ENCODE peak calls at places on chromosomes 7 and 10, in nine cellular contexts. Z is PC-3, V is heart left ventricle, B is IMR-90, F is ascending aorta, K is transverse colon, T is endodermal cell, L is fibroblast of lung, S is ovary. W is an unnamed sample.

GRCh38 chr10:35274511-35275060 is 61.7 kb upstream of the CCNY start:
- DNase-seq in Z (no peak), V (no peak), B (no peak), F (no peak), K (no peak), T (no peak), L (no peak), S (no peak), W (no peak)

GRCh38 chr10:6929157-6929830 is 349.2 kb upstream of the PRKCQ start:
- DNase-seq in Z (no peak), V (no peak), B (no peak), F (no peak), K (no peak), T (no peak), L (no peak), S (no peak), W (no peak)

GRCh38 chr10:42973870-42974692 is 102.8 kb upstream of the RET start:
- DNase-seq in Z (no peak), V (peak; percentile 12), B (no peak), F (no peak), K (peak; percentile 4), T (peak; percentile 30), L (no peak), S (no peak), W (no peak)

GRCh38 chr7:155343150-155343549 is 45.5 kb downstream of the INSIG1 start:
- DNase-seq in Z (no peak), V (no peak), B (no peak), F (no peak), K (no peak), T (peak; percentile 39), L (no peak), S (no peak), W (no peak)

GRCh38 chr7:15801565-15801964 is 115.1 kb upstream of the MEOX2 start:
- DNase-seq in Z (no peak), V (peak; percentile 31), B (peak; percentile 49), F (no peak), K (no peak), T (no peak), L (peak; percentile 80), S (no peak), W (no peak)

GRCh38 chr7:45696476-45696875 is 122.3 kb downstream of the ADCY1 start:
- DNase-seq in Z (no peak), V (peak; percentile 2), B (no peak), F (no peak), K (no peak), T (peak; percentile 24), L (no peak), S (no peak), W (no peak)

GRCh38 chr7:69365588-69366241 is 232.6 kb upstream of the AUTS2 start:
- DNase-seq in Z (no peak), V (no peak), B (no peak), F (no peak), K (no peak), T (no peak), L (peak; percentile 66), S (no peak), W (no peak)

GRCh38 chr7:4208086-4208485 is 474.0 kb upstream of the FOXK1 start:
- DNase-seq in Z (no peak), V (no peak), B (no peak), F (no peak), K (no peak), T (no peak), L (no peak), S (no peak), W (no peak)

GRCh38 chr10:26721561-26721960 is 24.1 kb downstream of the PDSS1 start:
- DNase-seq in Z (no peak), V (no peak), B (no peak), F (no peak), K (no peak), T (no peak), L (no peak), S (no peak), W (no peak)

GRCh38 chr10:22315455-22316285 is 518 bp upstream of the COMMD3 start:
- DNase-seq in Z (peak; percentile 19), V (no peak), B (no peak), F (no peak), K (no peak), T (peak; percentile 87), L (no peak), S (no peak), W (no peak)

GRCh38 chr7:92751902-92752901 is 84.2 kb downstream of the CDK6 start:
- DNase-seq in Z (peak; percentile 88), V (no peak), B (peak; percentile 98), F (no peak), K (no peak), T (no peak), L (peak; percentile 95), S (no peak), W (peak; percentile 98)

GRCh38 chr7:146262527-146262926 is 145.9 kb downstream of the CNTNAP2 start:
- DNase-seq in Z (no peak), V (no peak), B (no peak), F (no peak), K (no peak), T (no peak), L (no peak), S (no peak), W (no peak)

GRCh38 chr7:82105463-82105862 is 335.6 kb upstream of the HGF start:
- DNase-seq in Z (peak; percentile 80), V (no peak), B (peak; percentile 91), F (no peak), K (no peak), T (no peak), L (peak; percentile 79), S (no peak), W (peak; percentile 55)

GRCh38 chr10:131998845-131999681 is 17.3 kb upstream of the BNIP3 start:
- DNase-seq in Z (no peak), V (no peak), B (no peak), F (no peak), K (no peak), T (peak; percentile 79), L (no peak), S (no peak), W (no peak)

GRCh38 chr7:94843553-94843952 is 63.8 kb upstream of the PPP1R9A start:
- DNase-seq in Z (no peak), V (no peak), B (no peak), F (no peak), K (no peak), T (no peak), L (no peak), S (no peak), W (no peak)
- H3K4me1 ChIP-seq in Z (no peaks in the 10 kb centered on the region), V (no peaks in the 10 kb centered on the region), B (no peaks in the 10 kb centered on the region), F (no peaks in the 10 kb centered on the region), K (no peaks in the 10 kb centered on the region), T (no peaks in the 10 kb centered on the region), L (no peaks in the 10 kb centered on the region), S (no peaks in the 10 kb centered on the region), W (no peaks in the 10 kb centered on the region)

GRCh38 chr10:85976267-85976793 is 390.3 kb downstream of the GRID1 start:
- DNase-seq in Z (no peak), V (no peak), B (no peak), F (no peak), K (no peak), T (peak; percentile 59), L (no peak), S (no peak), W (no peak)
- TF ChIP-seq CTCF in Z (no peak), V (no peak), B (no peak), F (no peak), K (no peak), T (peak; percentile 72), L (no peak), S (no peak), W (no peak)

DNA sequence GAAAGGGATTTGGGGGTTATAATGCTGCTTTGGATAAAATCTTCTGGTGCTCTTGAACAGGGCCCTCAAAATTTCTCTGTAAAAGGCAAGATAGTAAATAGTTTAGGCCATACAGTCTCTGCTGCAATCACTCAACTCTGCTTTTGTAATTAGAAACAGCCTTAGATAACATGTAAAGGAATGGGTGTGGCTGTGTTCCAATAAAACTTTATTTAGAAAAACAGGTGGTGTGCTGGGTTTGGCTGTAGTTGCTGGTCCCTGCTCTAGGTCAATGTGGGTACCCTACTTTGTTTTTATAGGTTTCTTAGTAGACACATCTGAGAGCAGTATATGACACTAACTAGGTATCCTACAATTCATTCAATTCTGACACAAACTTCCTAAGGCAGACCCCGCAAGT is 349.7 kb downstream of the RPS24 start:
- DNase-seq in Z (no peak), V (no peak), B (no peak), F (no peak), K (no peak), T (no peak), L (no peak), S (no peak), W (no peak)
- H3K27me3 ChIP-seq in Z (peaks cover 68% of the 10 kb centered on the region), V (no peaks in the 10 kb centered on the region), B (peaks cover 53% of the 10 kb centered on the region), F (no peaks in the 10 kb centered on the region), K (no peaks in the 10 kb centered on the region), T (no peaks in the 10 kb centered on the region), L (peaks cover 10% of the 10 kb centered on the region), S (no peaks in the 10 kb centered on the region), W (peaks cover 2% of the 10 kb centered on the region)

DNA sequence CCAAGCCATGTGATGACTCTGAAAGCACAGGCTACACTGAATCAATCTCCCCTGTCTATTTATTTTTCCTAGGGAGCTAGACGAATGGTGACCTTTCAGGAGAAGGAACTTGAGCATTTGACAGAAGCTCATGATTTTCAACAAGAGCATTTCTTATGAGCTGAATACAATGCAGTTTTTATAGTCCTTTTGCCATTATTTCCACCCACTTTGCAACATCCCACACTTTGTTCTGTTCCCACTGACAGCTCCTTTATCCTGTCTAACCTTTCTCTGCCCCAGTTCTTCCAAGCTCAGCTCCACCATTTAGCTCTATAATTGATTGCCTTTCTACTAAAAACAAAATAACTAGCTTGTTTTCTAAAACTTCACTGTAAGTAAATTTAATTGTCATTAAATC is 91.9 kb upstream of the PRSS1 start:
- DNase-seq in Z (no peak), V (no peak), B (no peak), F (no peak), K (no peak), T (no peak), L (no peak), S (no peak), W (no peak)
- H3K4me1 ChIP-seq in Z (no peaks in the 10 kb centered on the region), V (no peaks in the 10 kb centered on the region), B (no peaks in the 10 kb centered on the region), F (no peaks in the 10 kb centered on the region), K (no peaks in the 10 kb centered on the region), T (no peaks in the 10 kb centered on the region), L (no peaks in the 10 kb centered on the region), S (no peaks in the 10 kb centered on the region), W (no peaks in the 10 kb centered on the region)

DNA sequence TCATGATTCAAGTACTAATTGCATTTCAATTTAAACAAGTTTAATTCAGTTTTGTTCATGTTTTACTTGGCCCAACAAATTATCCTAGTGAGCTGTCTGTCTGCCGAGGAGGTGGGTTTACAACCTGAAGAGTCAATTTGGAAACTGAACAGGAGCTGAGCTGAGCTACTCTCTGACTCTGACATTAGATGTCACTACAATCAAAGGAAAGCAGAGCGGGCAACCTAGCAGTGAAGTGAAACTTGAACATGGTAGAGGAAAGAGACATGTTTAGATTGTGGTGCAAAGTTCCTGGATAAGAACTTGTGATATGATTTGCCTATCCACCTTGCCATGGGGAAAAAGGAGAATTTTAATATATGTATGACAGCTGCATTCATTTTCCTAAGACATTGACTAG is 9.6 kb upstream of the AGR3 start:
- DNase-seq in Z (peak; percentile 85), V (no peak), B (peak; percentile 72), F (no peak), K (peak; percentile 23), T (peak; percentile 66), L (peak; percentile 44), S (no peak), W (peak; percentile 14)
- TF ChIP-seq CTCF in Z (peak; percentile 88), V (peak; percentile 47), B (peak; percentile 80), F (peak; percentile 37), K (peak; percentile 34), T (peak; percentile 80), L (peak; percentile 63), S (no peak), W (peak; percentile 84)

W was measured in foreskin keratinocyte.